ENCODE peak calls at places on chromosomes 13 and 19, in six cellular contexts. A is PC-3, V is nephron progenitor cell, M is AG09309, P is omental fat pad, O is glutamatergic neuron. J is an unnamed sample.

GRCh38 chr13:31970237-31970930 is 61.2 kb upstream of the FRY start:
- DNase-seq in P (no peak), M (peak), A (peak), V (no peak), O (no peak), J (no peak)

GRCh38 chr13:105410602-105411001 is 1124.9 kb downstream of the EFNB2 start:
- DNase-seq in A (peak), V (peak), O (peak), P (no peak), M (peak), J (no peak)

GRCh38 chr19:2548966-2549365 is 73.0 kb downstream of the GADD45B start:
- DNase-seq in M (no peak), P (no peak), A (no peak), O (no peak), V (no peak), J (no peak)

GRCh38 chr19:3403489-3404323 is 37.3 kb downstream of the NFIC start:
- DNase-seq in P (peak), V (no peak), O (no peak), M (peak), A (no peak), J (peak)

GRCh38 chr19:57348136-57348535 is 2.9 kb upstream of the ZNF304 start:
- DNase-seq in O (no peak), P (no peak), A (no peak), V (no peak), M (peak), J (no peak)

GRCh38 chr13:46656786-46657185 is 103.8 kb downstream of the LRCH1 start:
- DNase-seq in P (no peak), A (no peak), V (no peak), M (no peak), O (no peak), J (no peak)

GRCh38 chr19:51093066-51093465 is 10.4 kb upstream of the KLK14 start:
- DNase-seq in P (no peak), A (no peak), V (no peak), M (no peak), O (no peak), J (no peak)

GRCh38 chr13:71312923-71313322 is 554.1 kb downstream of the DACH1 start:
- DNase-seq in O (no peak), V (no peak), A (no peak), M (no peak), P (no peak), J (no peak)

GRCh38 chr13:108086678-108087077 is 128.7 kb downstream of the LIG4 start:
- DNase-seq in V (no peak), P (no peak), O (no peak), A (peak), M (peak), J (no peak)

GRCh38 chr13:34654682-34655081 is 287.4 kb upstream of the NBEA start:
- DNase-seq in O (no peak), P (no peak), A (no peak), M (no peak), V (no peak), J (no peak)

GRCh38 chr19:1063030-1063908 is 3.7 kb upstream of the ARHGAP45 start:
- DNase-seq in V (peak), O (no peak), P (no peak), A (peak), M (no peak), J (no peak)

GRCh38 chr19:13401388-13401787 is 104.9 kb downstream of the CACNA1A start:
- DNase-seq in O (no peak), P (no peak), M (no peak), A (peak), V (no peak), J (no peak)

GRCh38 chr19:39409886-39410619 is 2.4 kb upstream of the PLEKHG2 start:
- DNase-seq in M (no peak), O (peak), V (peak), A (no peak), P (no peak), J (peak)

GRCh38 chr19:58519087-58519354 is 589 bp downstream of the ZBTB45 start:
- DNase-seq in M (peak), O (peak), V (peak), P (peak), A (peak), J (peak)

GRCh38 chr13:37531054-37531453 is 67.5 kb downstream of the POSTN start:
- DNase-seq in A (no peak), V (no peak), M (peak), O (no peak), P (no peak), J (no peak)

GRCh38 chr13:109644069-109644750 is 142.2 kb downstream of the IRS2 start:
- DNase-seq in P (no peak), V (no peak), O (no peak), A (peak), M (no peak), J (no peak)

GRCh38 chr19:18507727-18508440 is 14.0 kb downstream of the ELL start:
- DNase-seq in V (no peak), P (no peak), A (no peak), M (no peak), O (peak), J (no peak)

GRCh38 chr19:56765107-56765506 is 75.4 kb downstream of the PEG3 start:
- DNase-seq in M (no peak), P (peak), V (no peak), O (peak), A (no peak), J (no peak)

GRCh38 chr13:104571161-104571889 is 1505.1 kb upstream of the SLC10A2 start:
- DNase-seq in A (peak), V (peak), O (peak), M (no peak), P (no peak), J (peak)

GRCh38 chr13:86986448-86986847 is 684.7 kb upstream of the SLITRK5 start:
- DNase-seq in M (no peak), A (no peak), O (no peak), V (no peak), P (no peak), J (no peak)

GRCh38 chr13:40668335-40668734 is 1.9 kb upstream of the FOXO1 start:
- DNase-seq in M (no peak), O (peak), P (no peak), A (no peak), V (peak), J (no peak)

GRCh38 chr13:110529522-110530311 is 31.8 kb downstream of the RAB20 start:
- DNase-seq in A (no peak), V (no peak), P (no peak), O (no peak), M (no peak), J (no peak)

GRCh38 chr19:10007811-10008211 is 2.5 kb downstream of the COL5A3 start:
- DNase-seq in A (no peak), M (no peak), V (no peak), P (no peak), O (no peak), J (no peak)

GRCh38 chr19:9431475-9431874 is 3.9 kb downstream of the ZNF266 start:
- DNase-seq in A (peak), M (no peak), O (peak), V (peak), P (no peak), J (no peak)

GRCh38 chr13:109390391-109390790 is 396.0 kb downstream of the IRS2 start:
- DNase-seq in A (no peak), O (no peak), V (no peak), P (no peak), M (no peak), J (no peak)

GRCh38 chr13:106155411-106155810 is 380.1 kb downstream of the EFNB2 start:
- DNase-seq in V (no peak), O (no peak), M (no peak), A (peak), P (no peak), J (no peak)

GRCh38 chr13:65789815-65790214 is 1440.3 kb downstream of the PCDH9 start:
- DNase-seq in V (no peak), M (peak), O (no peak), P (no peak), A (peak), J (no peak)

GRCh38 chr19:53906211-53907192 is 2.6 kb upstream of the CACNG7 start:
- DNase-seq in M (no peak), P (no peak), A (peak), O (peak), V (peak), J (no peak)

GRCh38 chr13:110758195-110758594 is 44.7 kb downstream of the ING1 start:
- DNase-seq in A (peak), M (peak), V (no peak), O (no peak), P (no peak), J (no peak)

GRCh38 chr13:20492641-20493040 is 33.0 kb downstream of the CRYL1 start:
- DNase-seq in A (peak), V (peak), P (no peak), O (peak), M (no peak), J (no peak)

GRCh38 chr13:26653310-26653709 is 95.8 kb downstream of the WASF3 start:
- DNase-seq in A (no peak), O (no peak), M (peak), V (no peak), P (no peak), J (no peak)

GRCh38 chr19:7236153-7236552 is 58.1 kb downstream of the INSR start:
- DNase-seq in O (no peak), P (no peak), A (no peak), V (no peak), M (no peak), J (no peak)

GRCh38 chr19:10797541-10798256 is 38.3 kb downstream of the TMED1 start:
- DNase-seq in P (no peak), A (no peak), V (no peak), M (no peak), O (no peak), J (no peak)

GRCh38 chr13:96991072-96991471 is 3.2 kb downstream of the OXGR1 start:
- DNase-seq in M (no peak), P (no peak), A (no peak), O (no peak), V (no peak), J (no peak)

GRCh38 chr19:42352216-42352892 is 26.9 kb downstream of the MEGF8 start:
- DNase-seq in A (peak), M (no peak), O (no peak), P (no peak), V (no peak), J (no peak)

GRCh38 chr13:44365008-44365407 is 8.6 kb upstream of the SERP2 start:
- DNase-seq in M (peak), O (no peak), P (no peak), V (no peak), A (no peak), J (no peak)

GRCh38 chr13:107331359-107331758 is 763.4 kb upstream of the ARGLU1 start:
- DNase-seq in A (no peak), M (no peak), P (no peak), O (no peak), V (no peak), J (no peak)

GRCh38 chr13:108705031-108705430 is 75.6 kb downstream of the MYO16 start:
- DNase-seq in V (no peak), P (no peak), O (no peak), M (no peak), A (peak), J (no peak)

DNA sequence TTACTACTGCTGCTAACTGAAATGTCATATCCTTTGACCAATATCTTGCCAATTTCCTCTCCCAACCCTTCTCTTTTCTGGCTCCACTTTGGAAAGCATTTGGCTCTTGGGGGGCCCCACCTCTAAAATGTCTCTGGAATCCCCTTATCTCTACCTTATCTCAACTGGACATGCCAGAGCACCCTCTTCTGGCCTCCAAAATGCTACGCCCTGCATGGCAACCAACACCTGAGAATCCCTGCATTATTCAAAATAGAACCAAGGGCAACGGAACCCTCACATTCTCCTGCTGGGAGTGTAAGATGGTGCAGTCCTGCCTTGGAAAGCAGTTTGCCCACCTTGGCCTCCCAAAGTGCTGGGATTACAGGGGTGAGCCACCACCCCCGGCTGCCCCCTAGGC is 35.3 kb downstream of the CERS4 start:
- DNase-seq in A (no peak), O (no peak), V (no peak), P (no peak), M (no peak), J (no peak)
- TF ChIP-seq CTCF in A (peak), O (no peak), V (no peak), P (no peak), M (no peak), J (no peak)

GRCh38 chr19:4851551-4852290 is 15.7 kb downstream of the PLIN3 start:
- DNase-seq in V (peak), M (no peak), P (peak), A (peak), O (peak), J (peak)
- TF ChIP-seq CTCF in V (peak), M (peak), P (no peak), A (peak), O (peak), J (peak)

GRCh38 chr13:45441633-45442032 is 23.1 kb upstream of the COG3 start:
- DNase-seq in V (no peak), M (no peak), O (no peak), P (no peak), A (peak), J (no peak)
- TF ChIP-seq CTCF in V (no peak), M (peak), O (no peak), P (no peak), A (peak), J (peak)

DNA sequence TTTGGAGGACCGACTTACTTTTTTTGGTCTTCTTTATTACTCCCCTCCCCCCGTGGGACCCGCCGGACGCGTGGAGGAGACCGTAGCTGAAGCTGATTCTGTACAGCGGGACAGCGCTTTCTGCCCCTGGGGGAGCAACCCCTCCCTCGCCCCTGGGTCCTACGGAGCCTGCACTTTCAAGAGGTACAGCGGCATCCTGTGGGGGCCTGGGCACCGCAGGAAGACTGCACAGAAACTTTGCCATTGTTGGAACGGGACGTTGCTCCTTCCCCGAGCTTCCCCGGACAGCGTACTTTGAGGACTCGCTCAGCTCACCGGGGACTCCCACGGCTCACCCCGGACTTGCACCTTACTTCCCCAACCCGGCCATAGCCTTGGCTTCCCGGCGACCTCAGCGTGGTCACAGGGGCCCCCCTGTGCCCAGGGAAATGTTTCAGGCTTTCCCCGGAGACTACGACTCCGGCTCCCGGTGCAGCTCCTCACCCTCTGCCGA is 409 bp downstream of the FOSB start:
- DNase-seq in V (peak), A (no peak), M (no peak), P (no peak), O (no peak), J (no peak)
- TF ChIP-seq CTCF in V (no peak), A (no peak), M (no peak), P (no peak), O (no peak), J (peak)